ENCODE peak calls at places on chromosome 13, in ten cellular contexts. D is Calu3, O is GM23338, N is thoracic aorta, F is esophagus squamous epithelium, G is foreskin fibroblast, Y is HFF-Myc, A is uterus, B is AG10803, K is B cell. I is an unnamed sample.

GRCh38 chr13:31105856-31106255 is 55.8 kb downstream of the HSPH1 start:
- DNase-seq in K (no peak), Y (no peak), N (no peak), B (no peak), F (no peak), G (no peak), D (no peak), A (no peak), O (no peak), I (no peak)

GRCh38 chr13:104011505-104012270 is 945.5 kb upstream of the SLC10A2 start:
- DNase-seq in K (no peak), D (no peak), A (no peak), G (no peak), F (no peak), Y (no peak), B (no peak), N (no peak), O (peak), I (no peak)

GRCh38 chr13:107422421-107422820 is 792.9 kb downstream of the LIG4 start:
- DNase-seq in D (no peak), G (no peak), A (no peak), B (no peak), F (no peak), O (no peak), K (no peak), Y (no peak), N (no peak), I (no peak)

GRCh38 chr13:113357529-113357928 is 6.4 kb downstream of the GRTP1 start:
- DNase-seq in A (no peak), G (peak), K (no peak), O (no peak), D (no peak), N (no peak), B (peak), F (no peak), Y (no peak), I (no peak)

GRCh38 chr13:59531571-59532091 is 632.1 kb downstream of the DIAPH3 start:
- DNase-seq in F (peak), N (peak), D (peak), G (peak), O (peak), A (peak), B (peak), Y (peak), K (no peak), I (peak)

GRCh38 chr13:113668491-113668971 is 1.5 kb downstream of the GRK1 start:
- DNase-seq in D (no peak), Y (no peak), G (no peak), B (no peak), A (peak), N (no peak), F (no peak), K (no peak), O (no peak), I (no peak)

GRCh38 chr13:47168086-47168485 is 271.2 kb upstream of the HTR2A start:
- DNase-seq in Y (no peak), B (peak), K (no peak), O (no peak), F (no peak), N (no peak), D (no peak), A (no peak), G (peak), I (no peak)

GRCh38 chr13:30429721-30430694 is 7.7 kb downstream of the UBE2L5 start:
- DNase-seq in A (peak), D (peak), B (peak), N (no peak), K (no peak), Y (no peak), G (peak), F (no peak), O (no peak), I (no peak)

GRCh38 chr13:98557934-98558630 is 18.8 kb downstream of the STK24 start:
- DNase-seq in N (no peak), B (no peak), A (no peak), Y (no peak), K (no peak), F (no peak), O (no peak), G (no peak), D (no peak), I (no peak)

GRCh38 chr13:30446122-30446500 is 19.6 kb downstream of the HMGB1 start:
- DNase-seq in D (no peak), N (no peak), G (no peak), O (peak), Y (no peak), B (no peak), A (no peak), F (no peak), K (no peak), I (no peak)

GRCh38 chr13:76620036-76620435 is 266.2 kb downstream of the KCTD12 start:
- DNase-seq in K (no peak), G (no peak), A (no peak), N (no peak), B (no peak), F (no peak), Y (no peak), O (no peak), D (no peak), I (no peak)

GRCh38 chr13:43054803-43055802 is 31.7 kb downstream of the DNAJC15 start:
- DNase-seq in F (no peak), Y (peak), N (no peak), G (peak), A (peak), O (peak), D (peak), K (no peak), B (peak), I (no peak)

GRCh38 chr13:76307157-76307556 is 579.0 kb downstream of the KCTD12 start:
- DNase-seq in O (no peak), N (no peak), D (no peak), G (no peak), A (no peak), F (no peak), Y (no peak), K (no peak), B (no peak), I (no peak)

GRCh38 chr13:39363393-39363792 is 239.6 kb downstream of the LHFPL6 start:
- DNase-seq in B (no peak), A (no peak), N (no peak), Y (no peak), O (no peak), D (no peak), G (no peak), F (no peak), K (no peak), I (no peak)

GRCh38 chr13:95023405-95023804 is 277.8 kb downstream of the ABCC4 start:
- DNase-seq in Y (no peak), G (no peak), O (no peak), N (no peak), B (no peak), F (no peak), A (no peak), K (no peak), D (no peak), I (no peak)

GRCh38 chr13:94351292-94352000 is 128.0 kb downstream of the DCT start:
- DNase-seq in B (peak), N (no peak), F (no peak), D (no peak), A (no peak), K (no peak), Y (no peak), O (no peak), G (peak), I (no peak)

GRCh38 chr13:112880221-112880641 is 88.8 kb upstream of the MCF2L start:
- DNase-seq in B (no peak), A (no peak), O (no peak), N (no peak), D (no peak), K (no peak), F (no peak), Y (no peak), G (no peak), I (no peak)

GRCh38 chr13:27631665-27632064 is 10.0 kb downstream of the POLR1D start:
- DNase-seq in N (no peak), F (no peak), K (no peak), B (no peak), D (no peak), O (no peak), G (no peak), A (no peak), Y (no peak), I (no peak)

GRCh38 chr13:42990147-42990990 is 1.7 kb downstream of the EPSTI1 start:
- DNase-seq in B (peak), K (no peak), A (no peak), F (no peak), N (no peak), O (no peak), G (no peak), Y (no peak), D (no peak), I (no peak)

GRCh38 chr13:65901723-65902122 is 1328.4 kb downstream of the PCDH9 start:
- DNase-seq in D (no peak), N (no peak), G (no peak), K (no peak), O (no peak), F (no peak), A (no peak), Y (no peak), B (no peak), I (no peak)

GRCh38 chr13:22800726-22801401 is 379.9 kb upstream of the SGCG start:
- DNase-seq in F (no peak), K (no peak), G (no peak), D (no peak), O (no peak), N (no peak), A (no peak), B (peak), Y (no peak), I (no peak)

GRCh38 chr13:113816925-113817859 is 46.7 kb downstream of the GAS6 start:
- DNase-seq in D (peak), F (peak), Y (peak), G (peak), A (peak), N (peak), K (peak), B (peak), O (peak), I (no peak)

GRCh38 chr13:52879950-52880650 is 31.7 kb upstream of the PCDH8 start:
- DNase-seq in K (no peak), N (no peak), O (peak), Y (no peak), F (no peak), A (no peak), D (no peak), B (no peak), G (no peak), I (no peak)

GRCh38 chr13:31012285-31013024 is 80.0 kb downstream of the TEX26 start:
- DNase-seq in A (no peak), N (no peak), O (peak), K (no peak), F (no peak), G (peak), D (peak), B (peak), Y (no peak), I (no peak)

GRCh38 chr13:48501705-48502104 is 31.2 kb downstream of the RCBTB2 start:
- DNase-seq in F (no peak), Y (no peak), O (no peak), G (no peak), N (no peak), B (no peak), K (no peak), D (no peak), A (no peak), I (no peak)

GRCh38 chr13:110340812-110341444 is 33.8 kb downstream of the COL4A2 start:
- DNase-seq in N (peak), A (peak), G (peak), O (no peak), D (no peak), F (no peak), K (no peak), Y (no peak), B (peak), I (no peak)

GRCh38 chr13:110575322-110576069 is 14.0 kb upstream of the RAB20 start:
- DNase-seq in K (peak), G (peak), A (no peak), O (no peak), Y (no peak), N (no peak), B (peak), D (no peak), F (no peak), I (no peak)

GRCh38 chr13:65292488-65292901 is 1937.6 kb downstream of the PCDH9 start:
- DNase-seq in D (no peak), F (no peak), K (no peak), O (peak), A (no peak), Y (peak), N (no peak), B (peak), G (peak), I (no peak)

GRCh38 chr13:30851697-30852096 is 54.4 kb upstream of the MEDAG start:
- DNase-seq in Y (no peak), F (no peak), N (no peak), D (no peak), B (no peak), G (no peak), O (no peak), K (no peak), A (no peak), I (no peak)

GRCh38 chr13:50990050-50990449 is 80.5 kb downstream of the RNASEH2B start:
- DNase-seq in K (no peak), B (no peak), O (no peak), A (no peak), D (no peak), Y (no peak), G (no peak), F (no peak), N (no peak), I (no peak)

GRCh38 chr13:89862691-89863036 is 1484.8 kb upstream of the MIR17HG start:
- DNase-seq in D (no peak), G (no peak), O (no peak), K (no peak), F (no peak), Y (no peak), B (no peak), A (no peak), N (no peak), I (no peak)

GRCh38 chr13:30818323-30818960 is 83.1 kb downstream of the ALOX5AP start:
- DNase-seq in O (no peak), F (no peak), N (peak), G (peak), D (no peak), A (peak), Y (no peak), K (no peak), B (peak), I (no peak)

GRCh38 chr13:24162604-24163003 is 2.1 kb downstream of the SPATA13 start:
- DNase-seq in Y (no peak), B (no peak), G (no peak), D (no peak), F (no peak), K (no peak), O (no peak), N (no peak), A (no peak), I (no peak)
- TF ChIP-seq CTCF in Y (no peak), B (no peak), G (no peak), D (no peak), F (no peak), K (no peak), O (no peak), N (no peak), A (no peak), I (no peak)

DNA sequence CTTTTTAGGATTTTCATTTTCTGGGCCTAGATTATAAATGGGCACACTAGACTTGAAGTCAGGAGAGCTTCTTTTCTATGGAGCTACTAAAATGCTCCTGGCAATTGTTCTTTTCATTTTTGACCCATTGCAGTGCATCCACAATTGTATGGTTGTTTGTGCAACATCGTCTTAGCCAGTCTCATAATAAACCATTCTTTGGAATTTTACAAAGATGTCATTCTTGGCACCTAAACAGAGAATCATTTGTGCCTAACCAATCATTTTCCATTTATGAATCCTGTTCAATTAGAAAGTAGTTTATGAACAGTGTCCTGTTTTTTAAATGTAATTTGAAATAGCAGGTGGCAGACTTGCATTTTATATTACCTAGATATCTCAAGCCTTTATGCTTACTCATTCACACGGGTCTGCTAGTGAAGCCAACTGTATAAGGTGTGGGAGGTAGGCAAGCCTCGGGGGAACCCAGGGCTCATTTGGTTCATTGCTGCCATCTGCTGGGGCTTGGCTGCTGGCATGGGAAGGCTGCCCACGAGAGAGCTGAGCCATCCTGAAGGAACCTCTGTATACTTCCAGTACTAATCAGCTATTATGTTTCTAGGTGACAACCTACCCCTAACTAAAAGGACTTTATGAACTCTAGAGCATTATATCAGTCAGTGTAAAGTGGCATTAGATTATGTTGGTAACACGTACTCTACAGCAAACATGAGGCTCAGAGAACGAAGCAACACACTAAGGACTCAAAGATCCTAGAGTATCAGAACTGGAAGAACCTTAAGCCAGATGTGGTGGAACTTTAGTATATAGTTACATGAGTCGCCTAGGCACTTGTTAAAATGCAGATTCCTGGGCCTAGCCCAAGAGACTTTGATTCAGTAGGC is 60.0 kb downstream of the TPT1 start:
- DNase-seq in D (peak), Y (no peak), F (no peak), O (peak), B (peak), A (peak), N (peak), K (peak), G (peak), I (peak)
- TF ChIP-seq CTCF in D (peak), Y (peak), F (peak), O (peak), B (peak), A (peak), N (peak), K (peak), G (peak), I (peak)

DNA sequence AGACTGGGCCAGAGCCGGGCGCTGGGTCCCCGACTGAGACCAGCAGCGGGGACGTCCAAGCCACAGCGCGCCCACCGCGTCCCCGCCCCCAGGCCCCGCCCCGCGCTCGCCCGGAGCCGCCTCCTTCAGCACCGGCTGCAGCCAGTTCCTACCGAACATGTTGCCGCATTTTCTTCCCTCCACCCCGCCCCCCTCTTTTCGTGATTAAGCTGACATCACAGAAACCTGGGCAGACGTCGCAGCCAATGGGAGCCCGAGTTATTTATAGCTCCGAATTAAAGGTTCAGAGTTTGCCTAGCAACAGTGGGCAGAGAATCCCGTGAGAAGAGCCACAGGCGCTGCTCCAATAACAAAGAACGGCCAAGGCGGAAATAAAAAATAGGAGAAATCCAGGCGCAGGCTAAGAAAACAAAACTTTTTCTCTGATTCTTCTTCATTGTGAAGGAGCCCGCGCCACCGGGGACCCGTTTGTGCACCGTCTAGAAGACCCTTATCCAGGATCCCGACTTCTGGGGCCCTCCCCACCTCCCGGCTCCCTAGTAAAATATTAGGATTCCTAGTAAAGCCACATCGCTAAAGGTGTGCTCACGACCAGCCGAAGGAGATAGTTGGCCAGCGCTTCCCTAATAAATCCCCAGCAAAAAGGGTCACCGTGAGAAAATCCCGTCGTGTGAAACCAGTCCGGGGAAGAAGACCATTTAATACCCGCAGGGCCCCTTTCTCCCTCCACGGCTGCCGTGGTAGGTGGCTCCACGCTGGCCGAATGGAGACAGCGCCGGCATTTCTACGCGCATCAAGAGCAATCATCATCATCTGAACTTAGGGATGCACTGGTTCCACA is 61.7 kb downstream of the SERP2 start:
- DNase-seq in N (peak), A (peak), B (peak), O (peak), K (peak), F (peak), D (peak), Y (peak), G (peak), I (peak)
- TF ChIP-seq CTCF in N (no peak), A (no peak), B (no peak), O (no peak), K (no peak), F (no peak), D (no peak), Y (no peak), G (no peak), I (no peak)

GRCh38 chr13:74290324-74290773 is 156.1 kb upstream of the KLF12 start:
- DNase-seq in B (peak), N (no peak), F (no peak), D (no peak), K (peak), O (peak), A (peak), Y (no peak), G (no peak), I (no peak)
- TF ChIP-seq CTCF in B (peak), N (peak), F (no peak), D (no peak), K (no peak), O (no peak), A (no peak), Y (no peak), G (no peak), I (no peak)

GRCh38 chr13:20093946-20094345 is 66.9 kb downstream of the GJA3 start:
- DNase-seq in N (no peak), K (no peak), D (no peak), Y (no peak), G (no peak), A (no peak), B (no peak), O (no peak), F (no peak), I (no peak)

GRCh38 chr13:20090349-20090748 is 70.5 kb downstream of the GJA3 start:
- DNase-seq in O (no peak), D (no peak), A (no peak), K (no peak), B (no peak), G (no peak), N (no peak), Y (no peak), F (no peak), I (no peak)
- TF ChIP-seq CTCF in O (peak), D (no peak), A (no peak), K (no peak), B (peak), G (no peak), N (no peak), Y (no peak), F (no peak), I (peak)

I was measured in osteocyte.